ENCODE peak calls at places on chromosomes 1 and 21, in five cellular contexts. Y, W, E, B and G are unnamed samples.

GRCh38 chr1:151158311-151158710 is 1.9 kb downstream of the TNFAIP8L2 start:
- DNase-seq in Y (no peak), W (peak), E (no peak), B (no peak), G (no peak)

GRCh38 chr1:7284839-7285435 is 486.2 kb upstream of the VAMP3 start:
- DNase-seq in Y (no peak), W (no peak), E (no peak), B (no peak), G (no peak)

GRCh38 chr1:20138961-20139550 is at the start of gene PLA2G2F:
- DNase-seq in Y (no peak), W (no peak), E (no peak), B (no peak), G (no peak)

GRCh38 chr1:210523830-210524229 is 195.1 kb downstream of the HHAT start:
- DNase-seq in Y (no peak), W (no peak), E (no peak), B (no peak), G (no peak)

GRCh38 chr1:3775498-3776230 is 3.1 kb downstream of the SMIM1 start:
- DNase-seq in Y (no peak), W (peak), E (peak), B (peak), G (no peak)

GRCh38 chr21:43626390-43626789 is 32.9 kb downstream of the HSF2BP start:
- DNase-seq in Y (no peak), W (no peak), E (no peak), B (no peak), G (no peak)

GRCh38 chr1:218591966-218592365 is 246.8 kb downstream of the TGFB2 start:
- DNase-seq in Y (no peak), W (no peak), E (no peak), B (no peak), G (no peak)

GRCh38 chr21:15297829-15298228 is 233.0 kb upstream of the NRIP1 start:
- DNase-seq in Y (no peak), W (no peak), E (no peak), B (no peak), G (no peak)

GRCh38 chr1:113041569-113042335 is 31.2 kb upstream of the LRIG2 start:
- DNase-seq in Y (no peak), W (no peak), E (no peak), B (no peak), G (no peak)

GRCh38 chr1:206560021-206560716 is 52.1 kb downstream of the EIF2D start:
- DNase-seq in Y (no peak), W (no peak), E (no peak), B (no peak), G (no peak)

GRCh38 chr1:19650416-19651140 is 6.5 kb downstream of the NBL1 start:
- DNase-seq in Y (no peak), W (no peak), E (no peak), B (no peak), G (no peak)

GRCh38 chr1:41662656-41663437 is 178.4 kb upstream of the EDN2 start:
- DNase-seq in Y (no peak), W (peak), E (peak), B (peak), G (no peak)